ENCODE peak calls at places on chromosomes 12 and 14, in eight cellular contexts. I is adrenal gland, G is esophagus squamous epithelium, L is prostate gland, O is HepG2, T is tibial nerve, W is transverse colon, K is IMR-90. A is an unnamed sample.

GRCh38 chr12:128829870-128830504 is 6.2 kb upstream of the SLC15A4 start:
- DNase-seq in T (no peak), I (no peak), W (peak), G (no peak), O (no peak), K (no peak), L (no peak), A (no peak)

GRCh38 chr14:96629558-96630222 is 127.5 kb downstream of the PAPOLA start:
- DNase-seq in W (peak), G (no peak), L (no peak), I (no peak), K (no peak), T (no peak), O (no peak), A (no peak)

GRCh38 chr14:70776197-70776596 is 33.1 kb downstream of the MAP3K9 start:
- DNase-seq in K (no peak), G (no peak), I (no peak), W (no peak), L (no peak), O (no peak), T (no peak), A (no peak)

GRCh38 chr12:54958048-54958658 is 26.4 kb downstream of the TESPA1 start:
- DNase-seq in I (peak), L (peak), O (peak), K (peak), T (peak), G (no peak), W (peak), A (peak)

GRCh38 chr12:89280833-89281533 is 71.3 kb downstream of the DUSP6 start:
- DNase-seq in I (no peak), T (no peak), K (peak), G (no peak), L (no peak), W (no peak), O (no peak), A (no peak)

GRCh38 chr14:106436310-106436905 is 910.0 kb downstream of the TMEM121 start:
- DNase-seq in G (no peak), K (no peak), I (peak), T (no peak), L (no peak), O (no peak), W (peak), A (peak)

GRCh38 chr14:47674148-47674545 is 1.3 kb downstream of the MDGA2 start:
- DNase-seq in K (no peak), W (no peak), T (no peak), L (no peak), O (no peak), G (no peak), I (no peak), A (no peak)

GRCh38 chr12:68638171-68638570 is 27.5 kb downstream of the RAP1B start:
- DNase-seq in W (no peak), I (no peak), O (no peak), G (no peak), L (no peak), K (no peak), T (no peak), A (no peak)

GRCh38 chr14:25041484-25041883 is 8.5 kb downstream of the STXBP6 start:
- DNase-seq in L (no peak), K (no peak), I (no peak), W (no peak), O (no peak), T (no peak), G (no peak), A (no peak)

GRCh38 chr14:40417777-40418401 is 985.7 kb upstream of the FBXO33 start:
- DNase-seq in I (peak), W (no peak), O (peak), T (no peak), L (no peak), K (no peak), G (no peak), A (peak)

GRCh38 chr14:95119336-95119735 is 38.0 kb downstream of the DICER1 start:
- DNase-seq in I (no peak), G (no peak), O (no peak), W (no peak), T (no peak), K (no peak), L (no peak), A (no peak)

GRCh38 chr14:64807588-64807987 is 72.1 kb downstream of the SPTB start:
- DNase-seq in G (no peak), L (no peak), W (no peak), O (no peak), I (no peak), T (no peak), K (no peak), A (no peak)

GRCh38 chr12:43444940-43445564 is 107.0 kb downstream of the ADAMTS20 start:
- DNase-seq in T (peak), O (peak), G (no peak), K (peak), L (peak), W (peak), I (peak), A (peak)

GRCh38 chr12:49537709-49538601 is 875 bp upstream of the KCNH3 start:
- DNase-seq in G (no peak), L (no peak), O (no peak), W (no peak), K (no peak), I (no peak), T (no peak), A (peak)

GRCh38 chr12:6373022-6373787 is 2.2 kb downstream of the SCNN1A start:
- DNase-seq in L (no peak), T (no peak), I (no peak), G (no peak), K (no peak), W (peak), O (no peak), A (no peak)

GRCh38 chr12:128942960-128943477 is 89.7 kb downstream of the GLT1D1 start:
- DNase-seq in K (no peak), G (no peak), L (no peak), W (no peak), I (no peak), O (no peak), T (no peak), A (no peak)

DNA sequence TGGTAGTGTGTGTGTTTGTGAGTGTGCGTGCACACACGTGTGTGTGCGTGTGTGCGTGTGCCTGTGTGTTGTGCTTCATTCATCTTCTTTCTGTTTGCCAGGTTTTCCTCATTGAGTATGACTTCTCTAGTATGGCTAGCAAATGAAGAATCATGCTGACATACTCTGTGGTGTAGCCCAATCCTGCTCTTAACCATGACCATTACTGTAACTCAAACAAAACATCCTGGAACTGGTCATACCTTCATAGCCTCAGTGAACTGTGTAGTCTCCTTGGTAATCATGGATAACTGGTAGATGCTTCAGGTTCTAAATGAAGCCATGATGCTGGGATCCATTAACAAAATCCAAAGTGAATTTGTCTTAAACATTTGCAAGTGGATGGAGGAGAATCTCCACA is 1117.7 kb downstream of the BCL11B start:
- DNase-seq in W (no peak), L (no peak), O (no peak), G (no peak), K (no peak), T (no peak), I (no peak), A (no peak)
- TF ChIP-seq CTCF in W (no peak), L (no peak), O (no peak), G (no peak), K (no peak), T (no peak), I (no peak), A (no peak)

GRCh38 chr14:104724981-104725771 is 1.1 kb downstream of the ADSS1 start:
- DNase-seq in I (peak), L (no peak), G (no peak), W (peak), O (peak), K (no peak), T (no peak), A (peak)
- H3K4me3 ChIP-seq in I (no peak), L (peak), G (peak), W (no peak), O (peak), K (peak), T (peak), A (no peak)

GRCh38 chr12:119667577-119668314 is at the start of gene PRKAB1:
- DNase-seq in I (peak), O (peak), W (peak), L (peak), T (peak), G (peak), K (peak), A (peak)
- TF ChIP-seq POLR2A in I (peak), O (peak), W (peak), L (peak), T (peak), G (peak), K (peak), A (peak)

DNA sequence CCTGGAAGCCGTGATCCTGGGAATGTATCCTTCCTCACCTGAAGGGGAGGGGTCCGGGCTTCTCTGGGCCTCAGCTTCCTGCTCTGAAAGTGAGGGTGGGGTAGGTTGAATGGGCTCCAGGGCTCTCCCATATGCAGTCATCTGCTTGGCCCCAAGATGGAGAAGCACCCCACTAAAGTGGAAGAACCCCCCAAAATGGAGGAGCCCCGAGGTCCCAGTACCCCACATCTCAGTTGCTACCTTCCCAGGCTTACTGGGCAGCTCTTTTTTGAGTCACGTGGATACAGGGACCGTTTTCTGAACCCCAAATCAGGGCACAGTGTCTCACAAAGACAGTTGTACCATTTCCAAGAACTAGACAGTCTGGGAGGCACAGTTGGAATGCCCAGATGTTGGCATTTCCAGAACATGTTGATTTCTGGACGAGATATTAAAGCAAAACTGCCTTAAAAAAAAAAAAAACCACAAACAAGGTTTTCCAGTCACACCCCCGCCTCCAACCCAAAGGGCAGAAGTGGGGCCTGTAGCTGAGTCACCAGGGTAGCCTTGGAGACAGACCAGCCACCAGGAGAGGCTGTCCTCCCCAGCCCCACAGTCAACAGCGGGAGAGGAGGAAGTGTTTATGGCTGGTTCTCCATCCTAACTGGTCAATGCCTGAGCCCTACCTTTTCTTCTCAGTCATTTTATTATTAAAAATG is 12.1 kb downstream of the VASH1 start:
- DNase-seq in W (peak), O (peak), L (no peak), G (no peak), T (peak), K (peak), I (peak), A (peak)
- TF ChIP-seq CTCF in W (no peak), O (no peak), L (no peak), G (no peak), T (no peak), K (peak), I (no peak), A (no peak)

DNA sequence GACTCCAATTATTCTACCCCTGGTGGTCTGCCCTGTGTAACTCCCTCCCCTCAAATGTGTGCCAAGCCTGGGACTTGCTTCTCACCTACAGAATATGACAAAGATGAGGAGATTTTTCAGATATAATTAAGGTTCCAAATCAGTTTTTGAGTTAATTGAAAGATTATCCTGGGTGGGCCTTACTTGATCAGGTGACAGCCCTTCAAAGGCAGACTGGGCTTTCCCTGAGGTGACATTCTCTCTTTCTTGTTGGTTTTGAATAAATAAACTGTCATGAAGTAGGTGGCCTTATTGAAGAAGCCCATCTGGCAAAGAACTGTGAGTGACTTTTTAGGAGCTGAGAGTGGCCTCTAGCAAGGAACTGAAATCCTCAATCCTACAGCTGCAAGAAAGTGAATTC is 106.0 kb downstream of the BRMS1L start:
- DNase-seq in G (no peak), L (no peak), K (no peak), T (no peak), I (no peak), W (no peak), O (no peak), A (no peak)
- H3K4me3 ChIP-seq in G (no peak), L (no peak), K (no peak), T (no peak), I (no peak), W (no peak), O (no peak), A (no peak)

GRCh38 chr12:59131462-59131861 is 211.2 kb upstream of the LRIG3 start:
- DNase-seq in G (no peak), K (no peak), T (no peak), O (no peak), W (no peak), L (no peak), I (no peak), A (no peak)
- TF ChIP-seq POLR2A in G (no peak), K (no peak), T (no peak), O (no peak), W (no peak), L (no peak), I (no peak), A (no peak)

GRCh38 chr12:105330938-105331804 is 680 bp downstream of the C12orf75 start:
- DNase-seq in G (no peak), W (peak), L (peak), O (no peak), K (no peak), I (peak), T (no peak), A (peak)
- TF ChIP-seq CTCF in G (no peak), W (no peak), L (no peak), O (no peak), K (no peak), I (no peak), T (no peak), A (no peak)

A was measured in body of pancreas.